ENCODE peak calls at places on chromosome 14, in seven cellular contexts. D is pancreas, Z is right atrium auricular region, G is cardiac fibroblast, T is NCI-H345, K is memory B cell, E is C1 segment of cervical spinal cord. S is an unnamed sample.

GRCh38 chr14:105398726-105399440 is 545 bp downstream of the TEX22 start:
- DNase-seq in D (peak; percentile 26), Z (no peak), G (peak; percentile 32), T (peak; percentile 61), K (no peak), E (no peak), S (no peak)

GRCh38 chr14:52266782-52267181 is 716 bp upstream of the PTGDR start:
- DNase-seq in D (no peak), Z (no peak), G (peak; percentile 80), T (no peak), K (no peak), E (no peak), S (peak; percentile 59)

GRCh38 chr14:74962493-74962892 is 7.1 kb upstream of the PGF start:
- DNase-seq in D (no peak), Z (no peak), G (no peak), T (no peak), K (no peak), E (no peak), S (no peak)

GRCh38 chr14:105088812-105089745 is 23.8 kb upstream of the GPR132 start:
- DNase-seq in D (peak; percentile 14), Z (no peak), G (no peak), T (no peak), K (no peak), E (no peak), S (no peak)

GRCh38 chr14:52051861-52052260 is 17.0 kb downstream of the NID2 start:
- DNase-seq in D (no peak), Z (no peak), G (peak; percentile 67), T (no peak), K (no peak), E (no peak), S (no peak)

GRCh38 chr14:65206448-65207096 is 104.3 kb upstream of the MAX start:
- DNase-seq in D (no peak), Z (no peak), G (peak; percentile 80), T (no peak), K (no peak), E (no peak), S (no peak)

GRCh38 chr14:77124345-77125274 is 17.0 kb downstream of the ZDHHC22 start:
- DNase-seq in D (peak; percentile 39), Z (peak; percentile 61), G (peak; percentile 38), T (no peak), K (peak; percentile 85), E (peak; percentile 65), S (no peak)

GRCh38 chr14:69693823-69694729 is 72.9 kb upstream of the SRSF5 start:
- DNase-seq in D (peak; percentile 88), Z (no peak), G (peak; percentile 60), T (no peak), K (no peak), E (no peak), S (no peak)

GRCh38 chr14:22955702-22956575 is 951 bp downstream of the HAUS4 start:
- DNase-seq in D (no peak), Z (no peak), G (no peak), T (no peak), K (no peak), E (no peak), S (peak; percentile 20)

GRCh38 chr14:88312262-88312661 is 10.8 kb downstream of the KCNK10 start:
- DNase-seq in D (no peak), Z (no peak), G (no peak), T (no peak), K (no peak), E (no peak), S (no peak)

GRCh38 chr14:104967414-104968152 is 10.6 kb downstream of the AHNAK2 start:
- DNase-seq in D (no peak), Z (peak; percentile 71), G (peak; percentile 40), T (peak; percentile 64), K (no peak), E (no peak), S (no peak)

GRCh38 chr14:54882521-54882920 is 20.1 kb downstream of the GCH1 start:
- DNase-seq in D (no peak), Z (no peak), G (no peak), T (no peak), K (no peak), E (no peak), S (no peak)

GRCh38 chr14:95072310-95072709 is 85.0 kb downstream of the DICER1 start:
- DNase-seq in D (no peak), Z (no peak), G (no peak), T (no peak), K (no peak), E (no peak), S (no peak)

GRCh38 chr14:105323663-105324062 is 9.1 kb downstream of the PACS2 start:
- DNase-seq in D (no peak), Z (no peak), G (no peak), T (no peak), K (no peak), E (no peak), S (no peak)

GRCh38 chr14:37081220-37081619 is 91.2 kb downstream of the SLC25A21 start:
- DNase-seq in D (no peak), Z (no peak), G (peak; percentile 54), T (no peak), K (no peak), E (no peak), S (no peak)

GRCh38 chr14:94021416-94022157 is 4.6 kb upstream of the OTUB2 start:
- DNase-seq in D (no peak), Z (no peak), G (no peak), T (no peak), K (no peak), E (no peak), S (peak; percentile 26)

GRCh38 chr14:102727336-102728095 is 49.7 kb upstream of the TRAF3 start:
- DNase-seq in D (no peak), Z (no peak), G (no peak), T (no peak), K (no peak), E (no peak), S (no peak)

GRCh38 chr14:104322531-104323466 is 184.4 kb downstream of the KIF26A start:
- DNase-seq in D (no peak), Z (no peak), G (no peak), T (peak; percentile 54), K (no peak), E (no peak), S (no peak)

GRCh38 chr14:68937790-68938514 is 41.1 kb downstream of the ACTN1 start:
- DNase-seq in D (peak; percentile 86), Z (no peak), G (peak; percentile 36), T (no peak), K (no peak), E (no peak), S (peak; percentile 76)

GRCh38 chr14:74838141-74838540 is 37.8 kb downstream of the PROX2 start:
- DNase-seq in D (no peak), Z (no peak), G (peak; percentile 40), T (no peak), K (no peak), E (no peak), S (no peak)

GRCh38 chr14:88599761-88600439 is 37.1 kb downstream of the ZC3H14 start:
- DNase-seq in D (no peak), Z (no peak), G (no peak), T (no peak), K (no peak), E (no peak), S (no peak)

GRCh38 chr14:53217283-53217994 is 64.3 kb upstream of the DDHD1 start:
- DNase-seq in D (peak; percentile 80), Z (peak; percentile 70), G (peak; percentile 58), T (peak; percentile 87), K (peak; percentile 74), E (peak; percentile 3), S (peak; percentile 74)

GRCh38 chr14:92970233-92970625 is 47.3 kb downstream of the CHGA start:
- DNase-seq in D (no peak), Z (no peak), G (no peak), T (peak; percentile 58), K (no peak), E (no peak), S (no peak)

GRCh38 chr14:67418368-67419174 is 6.6 kb upstream of the PLEK2 start:
- DNase-seq in D (no peak), Z (no peak), G (peak; percentile 15), T (no peak), K (no peak), E (no peak), S (no peak)

GRCh38 chr14:26104686-26105085 is 493.1 kb downstream of the NOVA1 start:
- DNase-seq in D (no peak), Z (no peak), G (no peak), T (no peak), K (no peak), E (no peak), S (no peak)

GRCh38 chr14:69439516-69440270 is 41.2 kb downstream of the SLC39A9 start:
- DNase-seq in D (no peak), Z (no peak), G (no peak), T (no peak), K (no peak), E (no peak), S (no peak)

GRCh38 chr14:104139460-104140212 is 1.2 kb downstream of the KIF26A start:
- DNase-seq in D (no peak), Z (no peak), G (no peak), T (no peak), K (no peak), E (no peak), S (no peak)

GRCh38 chr14:76391981-76392690 is 16.2 kb downstream of the ESRRB start:
- DNase-seq in D (no peak), Z (no peak), G (no peak), T (no peak), K (no peak), E (no peak), S (no peak)

GRCh38 chr14:31884776-31885379 is 192.2 kb upstream of the ARHGAP5 start:
- DNase-seq in D (no peak), Z (no peak), G (peak; percentile 68), T (no peak), K (no peak), E (no peak), S (no peak)

GRCh38 chr14:86722612-86723253 is 1192.8 kb downstream of the FLRT2 start:
- DNase-seq in D (no peak), Z (no peak), G (no peak), T (no peak), K (no peak), E (no peak), S (no peak)

GRCh38 chr14:85084344-85084743 is 445.6 kb upstream of the FLRT2 start:
- DNase-seq in D (no peak), Z (no peak), G (no peak), T (no peak), K (no peak), E (no peak), S (no peak)

GRCh38 chr14:77000340-77001235 is 27.9 kb downstream of the IRF2BPL start:
- DNase-seq in D (no peak), Z (no peak), G (peak; percentile 60), T (peak; percentile 42), K (no peak), E (no peak), S (peak; percentile 83)

GRCh38 chr14:62185078-62185477 is 422.9 kb downstream of the SNAPC1 start:
- DNase-seq in D (no peak), Z (no peak), G (peak; percentile 31), T (no peak), K (no peak), E (no peak), S (no peak)

GRCh38 chr14:39568809-39569538 is 136.7 kb upstream of the FBXO33 start:
- DNase-seq in D (no peak), Z (no peak), G (no peak), T (no peak), K (no peak), E (no peak), S (no peak)

GRCh38 chr14:105748204-105748578 is 221.8 kb downstream of the TMEM121 start:
- DNase-seq in D (no peak), Z (no peak), G (peak; percentile 4), T (no peak), K (no peak), E (no peak), S (no peak)

GRCh38 chr14:58331111-58331510 is 32.8 kb downstream of the ARID4A start:
- DNase-seq in D (peak; percentile 89), Z (peak; percentile 94), G (peak; percentile 99), T (peak; percentile 98), K (peak; percentile 65), E (peak; percentile 47), S (peak; percentile 91)

GRCh38 chr14:87615822-87616679 is 376.9 kb downstream of the GALC start:
- DNase-seq in D (peak; percentile 33), Z (no peak), G (peak; percentile 42), T (peak; percentile 74), K (no peak), E (no peak), S (peak; percentile 19)

GRCh38 chr14:59925797-59926196 is 5.9 kb downstream of the LRRC9 start:
- DNase-seq in D (no peak), Z (no peak), G (no peak), T (no peak), K (no peak), E (no peak), S (no peak)